ENCODE peak calls at places on chromosomes 12 and 14, in five cellular contexts. One of them, this sample, is unnamed. For H3K4me1, the result is how much of the 10 kb centered on the place peaks cover.

GRCh38 chr14:20866963-20867362 is 24.2 kb upstream of the RNASE3 start:
- DNase-seq in right lobe of liver: no peak
- DNase-seq in adrenal gland: no peak
- DNase-seq in IMR-90: no peak
- DNase-seq in A549: no peak
- DNase-seq in this sample: no peak

GRCh38 chr14:101132051-101132541 is 228.6 kb upstream of the RTL1 start:
- DNase-seq in right lobe of liver: no peak
- DNase-seq in adrenal gland: no peak
- DNase-seq in IMR-90: no peak
- DNase-seq in A549: no peak
- DNase-seq in this sample: no peak

GRCh38 chr12:79658221-79658620 is 32.5 kb downstream of the PAWR start:
- DNase-seq in right lobe of liver: no peak
- DNase-seq in adrenal gland: no peak
- DNase-seq in IMR-90: peak
- DNase-seq in A549: no peak
- DNase-seq in this sample: no peak

GRCh38 chr14:50501642-50502041 is 30.7 kb downstream of the MAP4K5 start:
- DNase-seq in right lobe of liver: no peak
- DNase-seq in adrenal gland: no peak
- DNase-seq in IMR-90: peak
- DNase-seq in A549: peak
- DNase-seq in this sample: no peak

GRCh38 chr12:131123817-131124216 is 170.1 kb downstream of the ADGRD1 start:
- DNase-seq in right lobe of liver: no peak
- DNase-seq in adrenal gland: no peak
- DNase-seq in IMR-90: no peak
- DNase-seq in A549: no peak
- DNase-seq in this sample: no peak

GRCh38 chr14:72688990-72689677 is 204.8 kb downstream of the DPF3 start:
- DNase-seq in right lobe of liver: no peak
- DNase-seq in adrenal gland: no peak
- DNase-seq in IMR-90: no peak
- DNase-seq in A549: no peak
- DNase-seq in this sample: no peak

GRCh38 chr12:37547611-37548010 is 769.0 kb upstream of the ALG10B start:
- DNase-seq in right lobe of liver: no peak
- DNase-seq in adrenal gland: no peak
- DNase-seq in IMR-90: no peak
- DNase-seq in A549: no peak
- DNase-seq in this sample: no peak

GRCh38 chr12:80175307-80175930 is 76.1 kb downstream of the OTOGL start:
- DNase-seq in right lobe of liver: no peak
- DNase-seq in adrenal gland: no peak
- DNase-seq in IMR-90: peak
- DNase-seq in A549: no peak
- DNase-seq in this sample: no peak

GRCh38 chr14:53432378-53432802 is 279.3 kb upstream of the DDHD1 start:
- DNase-seq in right lobe of liver: no peak
- DNase-seq in adrenal gland: no peak
- DNase-seq in IMR-90: peak
- DNase-seq in A549: peak
- DNase-seq in this sample: no peak

GRCh38 chr14:75877292-75877691 is 104.5 kb downstream of the TGFB3 start:
- DNase-seq in right lobe of liver: no peak
- DNase-seq in adrenal gland: no peak
- DNase-seq in IMR-90: peak
- DNase-seq in A549: no peak
- DNase-seq in this sample: peak

GRCh38 chr14:90941705-90942104 is 118.7 kb downstream of the RPS6KA5 start:
- DNase-seq in right lobe of liver: no peak
- DNase-seq in adrenal gland: no peak
- DNase-seq in IMR-90: no peak
- DNase-seq in A549: no peak
- DNase-seq in this sample: no peak

GRCh38 chr12:14607561-14607960 is 39.9 kb upstream of the PLBD1 start:
- DNase-seq in right lobe of liver: no peak
- DNase-seq in adrenal gland: no peak
- DNase-seq in IMR-90: no peak
- DNase-seq in A549: no peak
- DNase-seq in this sample: no peak

GRCh38 chr12:5012337-5012736 is 31.3 kb upstream of the KCNA5 start:
- DNase-seq in right lobe of liver: no peak
- DNase-seq in adrenal gland: no peak
- DNase-seq in IMR-90: no peak
- DNase-seq in A549: no peak
- DNase-seq in this sample: no peak

GRCh38 chr12:111196532-111196931 is 172.4 kb downstream of the PHETA1 start:
- DNase-seq in right lobe of liver: no peak
- DNase-seq in adrenal gland: no peak
- DNase-seq in IMR-90: no peak
- DNase-seq in A549: no peak
- DNase-seq in this sample: peak

GRCh38 chr12:52007158-52007921 is 594 bp downstream of the TAMALIN start:
- DNase-seq in right lobe of liver: no peak
- DNase-seq in adrenal gland: no peak
- DNase-seq in IMR-90: no peak
- DNase-seq in A549: no peak
- DNase-seq in this sample: peak

GRCh38 chr14:90427848-90428426 is 31.1 kb downstream of the CALM1 start:
- DNase-seq in right lobe of liver: no peak
- DNase-seq in adrenal gland: no peak
- DNase-seq in IMR-90: no peak
- DNase-seq in A549: no peak
- DNase-seq in this sample: no peak

GRCh38 chr12:103647267-103647666 is 60.2 kb downstream of the STAB2 start:
- DNase-seq in right lobe of liver: no peak
- DNase-seq in adrenal gland: no peak
- DNase-seq in IMR-90: peak
- DNase-seq in A549: no peak
- DNase-seq in this sample: no peak

GRCh38 chr12:2039034-2039433 is 13.8 kb upstream of the CACNA1C start:
- DNase-seq in right lobe of liver: no peak
- DNase-seq in adrenal gland: no peak
- DNase-seq in IMR-90: no peak
- DNase-seq in A549: no peak
- DNase-seq in this sample: no peak

GRCh38 chr12:2034633-2035420 is 18.0 kb upstream of the CACNA1C start:
- DNase-seq in right lobe of liver: peak
- DNase-seq in adrenal gland: peak
- DNase-seq in IMR-90: peak
- DNase-seq in A549: peak
- DNase-seq in this sample: peak

DNA sequence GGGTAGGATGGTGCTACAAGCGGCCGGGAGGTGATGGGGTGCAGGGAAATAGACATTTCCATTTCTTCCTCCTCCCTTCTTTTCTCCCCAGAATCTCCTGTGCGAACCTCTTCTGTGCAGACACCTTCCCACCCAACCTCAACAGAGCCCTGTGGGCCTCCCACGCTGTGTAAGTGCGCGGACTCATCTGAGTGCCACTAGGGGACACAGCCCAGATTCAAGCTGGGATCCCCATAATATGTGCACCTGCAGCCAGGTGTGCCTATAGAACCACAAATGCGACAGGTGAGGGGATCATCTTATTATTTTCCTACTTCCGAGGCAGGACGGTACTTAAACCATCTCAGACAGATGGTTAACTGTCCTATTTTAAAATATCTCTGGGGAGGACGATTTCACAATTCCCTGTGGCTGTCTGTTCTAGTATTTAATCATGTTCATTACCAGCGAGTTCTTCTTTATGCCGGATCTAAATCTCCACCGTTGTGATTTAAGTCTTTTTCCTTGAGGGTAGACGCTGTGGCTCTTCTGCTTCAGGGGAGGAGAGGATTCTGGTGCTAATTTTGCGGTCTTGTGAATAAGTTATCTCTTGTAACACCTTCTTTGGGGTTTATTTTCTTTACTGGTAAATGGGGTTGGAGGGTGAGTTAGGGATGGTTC is 17.2 kb upstream of the CACNA1C start:
- DNase-seq in right lobe of liver: no peak
- DNase-seq in adrenal gland: no peak
- DNase-seq in IMR-90: no peak
- DNase-seq in A549: no peak
- DNase-seq in this sample: no peak
- TF ChIP-seq POLR2A in right lobe of liver: no peak
- TF ChIP-seq POLR2A in adrenal gland: no peak
- TF ChIP-seq POLR2A in IMR-90: no peak
- TF ChIP-seq POLR2A in A549: no peak
- TF ChIP-seq POLR2A in this sample: no peak

DNA sequence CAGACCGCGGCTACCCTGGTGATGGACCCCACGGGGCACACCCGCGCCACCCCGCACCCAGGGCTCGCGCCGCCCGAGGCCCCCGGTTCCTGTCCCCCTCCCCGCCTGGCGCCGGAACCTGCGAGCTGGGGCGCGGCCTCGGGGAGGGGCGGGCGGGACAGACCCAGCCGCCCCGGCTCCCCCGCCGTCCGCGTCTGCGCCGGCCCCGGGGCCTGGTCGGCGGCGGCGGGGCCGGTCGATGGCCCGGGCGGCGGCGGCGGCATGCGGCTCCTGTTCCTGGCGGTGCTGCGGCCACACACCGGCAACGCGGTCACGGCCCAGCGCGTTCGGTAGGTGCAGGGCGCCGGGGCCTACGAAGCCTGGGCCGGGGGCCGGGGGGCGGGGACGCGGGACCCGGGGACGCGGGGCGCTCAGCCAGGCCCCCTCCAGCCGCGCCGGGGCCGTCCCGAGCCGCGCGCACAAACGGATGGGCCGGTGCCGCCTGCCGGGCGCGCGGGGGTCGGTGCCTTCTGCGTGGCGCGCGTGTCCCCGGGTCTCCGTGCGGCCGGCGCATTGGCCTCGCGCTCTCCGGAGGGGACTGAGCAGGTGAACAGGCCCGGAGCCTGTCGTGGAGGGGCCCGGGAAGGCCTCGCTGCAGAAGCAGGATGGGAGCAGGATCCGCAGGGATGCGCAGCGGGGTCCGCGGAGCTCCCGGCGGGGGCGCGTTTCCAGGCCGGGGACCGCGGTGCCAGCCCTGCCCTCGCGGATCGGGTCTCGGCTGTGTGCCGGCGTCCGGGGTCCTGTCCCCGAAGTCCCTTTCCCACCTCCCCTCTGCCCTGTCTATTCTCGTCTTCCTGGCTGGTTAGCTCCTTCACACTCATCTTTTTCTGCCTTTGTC is at the start of gene GLT1D1:
- DNase-seq in right lobe of liver: no peak
- DNase-seq in adrenal gland: no peak
- DNase-seq in IMR-90: no peak
- DNase-seq in A549: no peak
- DNase-seq in this sample: no peak
- H3K4me1 ChIP-seq in right lobe of liver: under half
- H3K4me1 ChIP-seq in adrenal gland: under half
- H3K4me1 ChIP-seq in IMR-90: under half
- H3K4me1 ChIP-seq in A549: under half
- H3K4me1 ChIP-seq in this sample: under half

DNA sequence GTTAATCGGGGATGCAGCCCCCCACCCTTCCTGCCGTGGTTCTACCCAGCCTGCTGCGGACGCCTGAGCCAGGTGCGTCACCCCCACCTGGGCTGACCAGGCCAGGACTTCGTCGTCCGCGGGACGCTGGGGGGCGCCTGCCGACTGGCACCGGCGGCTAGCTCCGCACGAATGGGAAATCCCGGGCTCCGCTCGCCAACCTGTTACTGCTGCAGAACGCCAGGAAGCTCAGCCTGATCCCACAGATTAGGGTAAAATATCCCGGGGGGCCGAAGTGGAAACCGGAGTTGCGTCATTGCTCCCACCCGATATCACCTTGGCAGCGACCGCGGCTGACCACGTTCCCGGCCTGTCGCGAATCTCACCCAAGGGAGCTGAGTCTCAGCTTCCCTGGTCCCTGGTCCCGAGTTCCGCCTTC is 528 bp upstream of the VDR start:
- DNase-seq in right lobe of liver: peak
- DNase-seq in adrenal gland: peak
- DNase-seq in IMR-90: no peak
- DNase-seq in A549: no peak
- DNase-seq in this sample: peak
- TF ChIP-seq CTCF in right lobe of liver: peak
- TF ChIP-seq CTCF in adrenal gland: peak
- TF ChIP-seq CTCF in IMR-90: peak
- TF ChIP-seq CTCF in A549: peak
- TF ChIP-seq CTCF in this sample: peak

DNA sequence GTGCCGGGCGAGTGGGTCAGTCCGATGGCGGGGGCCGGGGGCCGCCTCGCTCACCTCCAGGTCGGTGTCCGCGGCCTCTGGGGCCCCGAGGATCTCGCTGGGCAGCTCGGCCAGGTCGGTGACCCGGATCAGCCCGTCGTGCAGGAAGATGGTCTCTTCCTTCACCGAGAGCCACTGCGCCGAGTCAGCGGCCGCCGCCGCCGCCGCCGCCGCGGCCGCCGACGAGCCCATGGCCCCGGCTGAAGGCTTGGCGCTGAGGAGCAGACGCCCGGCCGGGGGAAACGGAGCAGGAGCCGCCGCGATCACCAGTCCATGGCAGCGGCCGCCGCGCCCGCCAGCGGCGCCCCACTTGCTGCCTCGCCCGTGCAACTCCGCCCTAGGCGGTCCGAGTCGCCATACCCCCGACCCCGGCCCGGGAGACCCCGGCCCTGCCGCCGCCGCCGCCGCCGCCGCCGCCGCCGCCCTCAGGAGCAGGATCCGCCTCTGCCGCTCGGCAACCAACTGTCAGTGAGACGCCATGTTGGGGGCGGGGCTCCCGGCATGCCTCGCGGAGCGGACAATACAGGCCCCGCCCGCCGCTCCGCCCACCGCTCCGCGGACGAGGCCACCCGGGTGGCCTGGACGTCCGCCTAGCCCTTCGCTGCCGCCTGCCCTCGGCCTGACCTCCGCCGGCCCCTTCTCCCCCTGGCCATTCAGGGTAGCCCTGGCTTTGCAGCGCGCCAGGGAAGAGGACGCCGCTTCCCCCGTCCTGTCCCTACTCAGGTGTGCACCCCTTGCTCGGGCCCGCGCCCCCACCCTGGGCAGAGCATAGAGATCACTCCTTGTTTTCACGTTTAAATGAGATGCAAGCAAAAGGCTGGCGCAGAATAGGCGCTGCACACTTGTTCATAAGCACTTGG is at the start of gene HECTD4:
- DNase-seq in right lobe of liver: peak
- DNase-seq in adrenal gland: peak
- DNase-seq in IMR-90: peak
- DNase-seq in A549: peak
- DNase-seq in this sample: peak
- TF ChIP-seq POLR2A in right lobe of liver: peak
- TF ChIP-seq POLR2A in adrenal gland: peak
- TF ChIP-seq POLR2A in IMR-90: no peak
- TF ChIP-seq POLR2A in A549: peak
- TF ChIP-seq POLR2A in this sample: peak

DNA sequence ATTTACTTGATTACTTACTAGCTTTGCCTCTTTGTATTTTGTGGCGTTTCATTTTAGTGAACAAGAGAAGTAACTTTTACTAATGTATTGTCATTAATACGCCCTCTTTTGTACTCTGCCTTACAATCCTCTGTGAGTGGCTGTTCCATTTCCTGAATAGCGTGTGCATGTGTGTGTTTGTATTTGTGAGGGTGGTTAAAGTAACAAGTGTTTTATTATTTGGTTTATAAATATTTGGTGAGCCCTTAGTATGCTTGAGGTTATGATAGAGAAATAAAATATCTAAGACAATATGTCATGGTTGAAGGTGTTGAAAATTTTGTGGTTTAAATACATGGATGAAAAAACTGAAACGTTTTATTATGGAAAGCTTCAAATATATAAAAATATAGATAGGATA is 71.7 kb upstream of the REP15 start:
- DNase-seq in right lobe of liver: no peak
- DNase-seq in adrenal gland: no peak
- DNase-seq in IMR-90: no peak
- DNase-seq in A549: no peak
- DNase-seq in this sample: no peak
- H3K4me1 ChIP-seq in right lobe of liver: under half
- H3K4me1 ChIP-seq in adrenal gland: under half
- H3K4me1 ChIP-seq in IMR-90: under half
- H3K4me1 ChIP-seq in A549: half or more
- H3K4me1 ChIP-seq in this sample: under half